ENCODE peak calls at places on chromosomes 2 and 18, in nine cellular contexts. W, G, C, F, Z, E, J, M and P are unnamed samples.

GRCh38 chr2:102304711-102305591 is 6.4 kb upstream of the IL1RL1 start:
- DNase-seq in W (no peak), G (no peak), C (no peak), F (no peak), Z (no peak), E (no peak), J (no peak), M (no peak), P (no peak)

GRCh38 chr2:10481666-10482157 is 33.6 kb upstream of the ODC1 start:
- DNase-seq in W (no peak), G (no peak), C (no peak), F (no peak), Z (no peak), E (no peak), J (no peak), M (no peak), P (no peak)

GRCh38 chr2:188978291-188979081 is 4.3 kb downstream of the COL3A1 start:
- DNase-seq in W (peak; percentile 49), G (no peak), C (no peak), F (peak; percentile 76), Z (peak; percentile 96), E (no peak), J (no peak), M (peak; percentile 98), P (peak; percentile 40)

GRCh38 chr2:155431004-155431507 is 732.6 kb downstream of the KCNJ3 start:
- DNase-seq in W (no peak), G (no peak), C (no peak), F (no peak), Z (no peak), E (no peak), J (no peak), M (no peak), P (no peak)

GRCh38 chr2:151852260-151853069 is 24.2 kb upstream of the ARL5A start:
- DNase-seq in W (no peak), G (no peak), C (no peak), F (no peak), Z (peak; percentile 20), E (no peak), J (no peak), M (peak; percentile 15), P (no peak)

GRCh38 chr2:121992700-121993099 is 237.2 kb downstream of the TSN start:
- DNase-seq in W (no peak), G (no peak), C (no peak), F (no peak), Z (no peak), E (no peak), J (no peak), M (no peak), P (no peak)

GRCh38 chr18:44792456-44793080 is 111.9 kb downstream of the SETBP1 start:
- DNase-seq in W (no peak), G (no peak), C (no peak), F (peak; percentile 28), Z (peak; percentile 72), E (no peak), J (no peak), M (peak; percentile 72), P (no peak)

GRCh38 chr2:201856561-201856960 is 50.2 kb downstream of the CDK15 start:
- DNase-seq in W (no peak), G (no peak), C (no peak), F (no peak), Z (no peak), E (no peak), J (no peak), M (no peak), P (no peak)

GRCh38 chr18:72206814-72207213 is 337.3 kb downstream of the CBLN2 start:
- DNase-seq in W (no peak), G (no peak), C (no peak), F (no peak), Z (peak; percentile 2), E (no peak), J (no peak), M (no peak), P (no peak)

GRCh38 chr2:57497489-57498096 is 549.0 kb upstream of the VRK2 start:
- DNase-seq in W (peak; percentile 57), G (peak; percentile 20), C (peak; percentile 45), F (peak; percentile 47), Z (peak; percentile 45), E (peak; percentile 65), J (peak; percentile 56), M (peak; percentile 67), P (peak; percentile 33)

GRCh38 chr18:28178720-28179119 is 1.8 kb upstream of the CDH2 start:
- DNase-seq in W (no peak), G (no peak), C (no peak), F (peak; percentile 66), Z (peak; percentile 74), E (no peak), J (no peak), M (peak; percentile 57), P (no peak)

GRCh38 chr18:58847383-58848071 is 17.1 kb upstream of the ZNF532 start:
- DNase-seq in W (no peak), G (no peak), C (no peak), F (no peak), Z (no peak), E (peak; percentile 38), J (no peak), M (no peak), P (peak; percentile 60)

GRCh38 chr2:190964170-190964795 is 49.7 kb downstream of the STAT1 start:
- DNase-seq in W (peak; percentile 65), G (no peak), C (no peak), F (no peak), Z (no peak), E (no peak), J (no peak), M (no peak), P (no peak)

GRCh38 chr18:25604231-25604908 is 252.4 kb upstream of the ZNF521 start:
- DNase-seq in W (no peak), G (no peak), C (no peak), F (no peak), Z (no peak), E (no peak), J (no peak), M (no peak), P (no peak)

GRCh38 chr2:64866797-64867196 is 122.4 kb upstream of the SLC1A4 start:
- DNase-seq in W (no peak), G (peak; percentile 90), C (no peak), F (peak; percentile 96), Z (peak; percentile 94), E (no peak), J (no peak), M (peak; percentile 86), P (no peak)

GRCh38 chr2:64865073-64865830 is 123.9 kb upstream of the SLC1A4 start:
- DNase-seq in W (peak; percentile 61), G (no peak), C (peak; percentile 76), F (peak; percentile 56), Z (peak; percentile 46), E (peak; percentile 60), J (peak; percentile 69), M (peak; percentile 83), P (peak; percentile 90)

GRCh38 chr2:64863097-64863820 is 125.9 kb upstream of the SLC1A4 start:
- DNase-seq in W (no peak), G (no peak), C (peak; percentile 22), F (no peak), Z (no peak), E (no peak), J (no peak), M (no peak), P (no peak)

GRCh38 chr2:64867253-64867996 is 121.8 kb upstream of the SLC1A4 start:
- DNase-seq in W (no peak), G (no peak), C (no peak), F (no peak), Z (no peak), E (no peak), J (no peak), M (no peak), P (no peak)

GRCh38 chr2:64865831-64866146 is 123.4 kb upstream of the SLC1A4 start:
- DNase-seq in W (no peak), G (no peak), C (no peak), F (no peak), Z (no peak), E (no peak), J (no peak), M (peak; percentile 32), P (no peak)
- TF ChIP-seq CTCF in W (peak; percentile 30), G (no peak), C (peak; percentile 51), F (peak; percentile 68), Z (no peak), E (no peak), J (no peak), M (no peak), P (no peak)

GRCh38 chr2:64966017-64966416 is 23.2 kb upstream of the SLC1A4 start:
- DNase-seq in W (no peak), G (no peak), C (no peak), F (no peak), Z (no peak), E (no peak), J (no peak), M (no peak), P (no peak)

GRCh38 chr2:64966839-64967238 is 22.4 kb upstream of the SLC1A4 start:
- DNase-seq in W (no peak), G (no peak), C (no peak), F (no peak), Z (no peak), E (no peak), J (no peak), M (no peak), P (no peak)

GRCh38 chr2:64958556-64958955 is 30.6 kb upstream of the SLC1A4 start:
- DNase-seq in W (no peak), G (no peak), C (no peak), F (no peak), Z (no peak), E (no peak), J (no peak), M (no peak), P (no peak)

GRCh38 chr2:64960819-64961218 is 28.4 kb upstream of the SLC1A4 start:
- DNase-seq in W (no peak), G (no peak), C (no peak), F (no peak), Z (no peak), E (no peak), J (no peak), M (no peak), P (no peak)

DNA sequence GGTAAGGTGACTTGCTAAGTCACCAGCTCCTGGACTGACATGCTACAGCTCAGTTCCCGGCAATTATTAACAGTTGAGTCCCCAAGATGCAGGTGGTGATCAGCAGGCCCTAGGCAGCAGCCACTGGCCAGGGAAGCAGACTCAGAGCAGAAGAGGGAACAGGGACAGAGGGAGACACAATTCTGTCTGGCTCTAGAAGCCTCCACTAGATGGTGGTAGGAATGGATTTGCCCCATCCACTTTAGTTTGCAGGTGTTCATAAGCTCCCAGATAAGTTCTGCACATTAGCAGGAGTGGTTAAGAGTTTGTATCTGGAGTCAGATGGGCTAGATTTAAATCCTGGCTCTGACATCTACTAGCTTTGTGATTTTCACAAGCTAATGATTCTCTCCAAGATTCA is 25.5 kb upstream of the SLC1A4 start:
- DNase-seq in W (no peak), G (no peak), C (no peak), F (no peak), Z (no peak), E (no peak), J (no peak), M (no peak), P (no peak)
- TF ChIP-seq CTCF in W (peak; percentile 17), G (no peak), C (peak; percentile 27), F (no peak), Z (no peak), E (peak; percentile 25), J (no peak), M (no peak), P (no peak)

GRCh38 chr18:31610841-31611240 is 19.2 kb downstream of the TTR start:
- DNase-seq in W (no peak), G (no peak), C (peak; percentile 17), F (no peak), Z (no peak), E (peak; percentile 89), J (no peak), M (peak; percentile 14), P (no peak)
- TF ChIP-seq CTCF in W (no peak), G (no peak), C (peak; percentile 28), F (no peak), Z (no peak), E (peak; percentile 46), J (peak; percentile 22), M (peak; percentile 41), P (no peak)

GRCh38 chr18:24009651-24010333 is 4.8 kb upstream of the TTC39C start:
- DNase-seq in W (peak; percentile 64), G (no peak), C (peak; percentile 91), F (no peak), Z (no peak), E (no peak), J (no peak), M (no peak), P (no peak)
- TF ChIP-seq CTCF in W (peak; percentile 15), G (no peak), C (peak; percentile 65), F (no peak), Z (no peak), E (no peak), J (no peak), M (no peak), P (no peak)